ENCODE peak calls at places on chromosomes 11 and 22, in four cellular contexts. One of them, this sample, is unnamed.

GRCh38 chr22:46731246-46732040 is 6.6 kb downstream of the CERK start:
- DNase-seq in ovary: no peak
- DNase-seq in Peyer's patch: no peak
- DNase-seq in gastrocnemius medialis: peak; percentile 68
- DNase-seq in this sample: no peak

GRCh38 chr22:37198290-37199102 is 10.4 kb upstream of the C1QTNF6 start:
- DNase-seq in ovary: peak; percentile 81
- DNase-seq in Peyer's patch: peak; percentile 92
- DNase-seq in gastrocnemius medialis: peak; percentile 86
- DNase-seq in this sample: peak; percentile 71

GRCh38 chr22:44689173-44689572 is 12.8 kb upstream of the PRR5 start:
- DNase-seq in ovary: no peak
- DNase-seq in Peyer's patch: no peak
- DNase-seq in gastrocnemius medialis: no peak
- DNase-seq in this sample: no peak

GRCh38 chr11:3666023-3666530 is 5.1 kb downstream of the CHRNA10 start:
- DNase-seq in ovary: no peak
- DNase-seq in Peyer's patch: no peak
- DNase-seq in gastrocnemius medialis: no peak
- DNase-seq in this sample: no peak

GRCh38 chr11:34439521-34440258 is 956 bp downstream of the CAT start:
- DNase-seq in ovary: no peak
- DNase-seq in Peyer's patch: no peak
- DNase-seq in gastrocnemius medialis: no peak
- DNase-seq in this sample: no peak

GRCh38 chr11:62024975-62025374 is 57.5 kb upstream of the FTH1 start:
- DNase-seq in ovary: no peak
- DNase-seq in Peyer's patch: no peak
- DNase-seq in gastrocnemius medialis: no peak
- DNase-seq in this sample: no peak

GRCh38 chr11:61119571-61119970 is 17.3 kb downstream of the CD5 start:
- DNase-seq in ovary: no peak
- DNase-seq in Peyer's patch: no peak
- DNase-seq in gastrocnemius medialis: no peak
- DNase-seq in this sample: no peak

GRCh38 chr22:38490915-38491314 is 15.2 kb downstream of the DDX17 start:
- DNase-seq in ovary: peak; percentile 63
- DNase-seq in Peyer's patch: no peak
- DNase-seq in gastrocnemius medialis: no peak
- DNase-seq in this sample: no peak

GRCh38 chr11:122344281-122344680 is 228.3 kb upstream of the BLID start:
- DNase-seq in ovary: no peak
- DNase-seq in Peyer's patch: no peak
- DNase-seq in gastrocnemius medialis: no peak
- DNase-seq in this sample: no peak

GRCh38 chr11:130124096-130124495 is 35.5 kb upstream of the ST14 start:
- DNase-seq in ovary: no peak
- DNase-seq in Peyer's patch: no peak
- DNase-seq in gastrocnemius medialis: peak; percentile 88
- DNase-seq in this sample: no peak

GRCh38 chr22:27473533-27473932 is 328.0 kb downstream of the MN1 start:
- DNase-seq in ovary: no peak
- DNase-seq in Peyer's patch: no peak
- DNase-seq in gastrocnemius medialis: no peak
- DNase-seq in this sample: no peak

GRCh38 chr22:23837911-23838685 is 708 bp downstream of the DERL3 start:
- DNase-seq in ovary: no peak
- DNase-seq in Peyer's patch: no peak
- DNase-seq in gastrocnemius medialis: no peak
- DNase-seq in this sample: no peak

GRCh38 chr11:82826526-82826925 is 73.7 kb downstream of the PRCP start:
- DNase-seq in ovary: no peak
- DNase-seq in Peyer's patch: no peak
- DNase-seq in gastrocnemius medialis: no peak
- DNase-seq in this sample: no peak

GRCh38 chr11:95577716-95578460 is 211.7 kb downstream of the FAM76B start:
- DNase-seq in ovary: no peak
- DNase-seq in Peyer's patch: no peak
- DNase-seq in gastrocnemius medialis: no peak
- DNase-seq in this sample: no peak

GRCh38 chr11:34593085-34593484 is 27.8 kb upstream of the EHF start:
- DNase-seq in ovary: no peak
- DNase-seq in Peyer's patch: no peak
- DNase-seq in gastrocnemius medialis: no peak
- DNase-seq in this sample: no peak

GRCh38 chr11:288328-289144 is at the start of gene PGGHG:
- DNase-seq in ovary: peak; percentile 44
- DNase-seq in Peyer's patch: peak; percentile 76
- DNase-seq in gastrocnemius medialis: peak; percentile 43
- DNase-seq in this sample: no peak

GRCh38 chr22:27534720-27535125 is 266.8 kb downstream of the MN1 start:
- DNase-seq in ovary: no peak
- DNase-seq in Peyer's patch: no peak
- DNase-seq in gastrocnemius medialis: no peak
- DNase-seq in this sample: no peak

GRCh38 chr11:120108154-120108784 is 29.6 kb downstream of the TRIM29 start:
- DNase-seq in ovary: peak; percentile 34
- DNase-seq in Peyer's patch: peak; percentile 47
- DNase-seq in gastrocnemius medialis: peak; percentile 31
- DNase-seq in this sample: peak; percentile 58

GRCh38 chr11:121544956-121545355 is 92.2 kb upstream of the SORL1-AS1 start:
- DNase-seq in ovary: no peak
- DNase-seq in Peyer's patch: no peak
- DNase-seq in gastrocnemius medialis: no peak
- DNase-seq in this sample: no peak

GRCh38 chr22:44440224-44441160 is 57.5 kb downstream of the RTL6 start:
- DNase-seq in ovary: no peak
- DNase-seq in Peyer's patch: no peak
- DNase-seq in gastrocnemius medialis: no peak
- DNase-seq in this sample: no peak

GRCh38 chr11:6991227-6991626 is 28.9 kb downstream of the ZNF214 start:
- DNase-seq in ovary: no peak
- DNase-seq in Peyer's patch: no peak
- DNase-seq in gastrocnemius medialis: no peak
- DNase-seq in this sample: no peak

GRCh38 chr22:25405854-25406509 is 158.5 kb upstream of the GRK3 start:
- DNase-seq in ovary: no peak
- DNase-seq in Peyer's patch: no peak
- DNase-seq in gastrocnemius medialis: no peak
- DNase-seq in this sample: no peak

GRCh38 chr11:2813141-2813908 is 72.2 kb downstream of the CDKN1C start:
- DNase-seq in ovary: no peak
- DNase-seq in Peyer's patch: no peak
- DNase-seq in gastrocnemius medialis: no peak
- DNase-seq in this sample: no peak

GRCh38 chr11:27242591-27242990 is 120.4 kb downstream of the CCDC34 start:
- DNase-seq in ovary: no peak
- DNase-seq in Peyer's patch: no peak
- DNase-seq in gastrocnemius medialis: no peak
- DNase-seq in this sample: no peak

GRCh38 chr11:119797736-119798135 is 68.7 kb upstream of the NECTIN1 start:
- DNase-seq in ovary: no peak
- DNase-seq in Peyer's patch: no peak
- DNase-seq in gastrocnemius medialis: no peak
- DNase-seq in this sample: no peak

GRCh38 chr11:96342131-96342970 is 644 bp downstream of the MAML2 start:
- DNase-seq in ovary: no peak
- DNase-seq in Peyer's patch: no peak
- DNase-seq in gastrocnemius medialis: no peak
- DNase-seq in this sample: no peak

GRCh38 chr11:3964935-3965511 is 109.6 kb downstream of the STIM1 start:
- DNase-seq in ovary: no peak
- DNase-seq in Peyer's patch: no peak
- DNase-seq in gastrocnemius medialis: no peak
- DNase-seq in this sample: no peak

GRCh38 chr22:20741634-20742581 is 32.0 kb upstream of the SERPIND1 start:
- DNase-seq in ovary: no peak
- DNase-seq in Peyer's patch: peak; percentile 51
- DNase-seq in gastrocnemius medialis: no peak
- DNase-seq in this sample: no peak

GRCh38 chr22:23557467-23557866 is 22.6 kb downstream of the IGLL1 start:
- DNase-seq in ovary: no peak
- DNase-seq in Peyer's patch: no peak
- DNase-seq in gastrocnemius medialis: no peak
- DNase-seq in this sample: no peak

GRCh38 chr11:111378773-111379499 is at the start of gene POU2AF1:
- DNase-seq in ovary: no peak
- DNase-seq in Peyer's patch: peak; percentile 92
- DNase-seq in gastrocnemius medialis: no peak
- DNase-seq in this sample: no peak

GRCh38 chr11:77047007-77047927 is 13.1 kb downstream of the B3GNT6 start:
- DNase-seq in ovary: peak; percentile 76
- DNase-seq in Peyer's patch: peak; percentile 77
- DNase-seq in gastrocnemius medialis: peak; percentile 74
- DNase-seq in this sample: peak; percentile 44

GRCh38 chr11:20087118-20087521 is 73.2 kb downstream of the DBX1 start:
- DNase-seq in ovary: no peak
- DNase-seq in Peyer's patch: no peak
- DNase-seq in gastrocnemius medialis: no peak
- DNase-seq in this sample: no peak

GRCh38 chr22:39351689-39352214 is 2.0 kb downstream of the SYNGR1 start:
- DNase-seq in ovary: no peak
- DNase-seq in Peyer's patch: peak; percentile 79
- DNase-seq in gastrocnemius medialis: no peak
- DNase-seq in this sample: no peak

GRCh38 chr11:15038963-15039362 is 34.4 kb upstream of the CALCB start:
- DNase-seq in ovary: no peak
- DNase-seq in Peyer's patch: no peak
- DNase-seq in gastrocnemius medialis: no peak
- DNase-seq in this sample: no peak

GRCh38 chr11:5596611-5597201 is at the start of gene TRIM6:
- DNase-seq in ovary: peak; percentile 76
- DNase-seq in Peyer's patch: no peak
- DNase-seq in gastrocnemius medialis: peak; percentile 19
- DNase-seq in this sample: no peak

GRCh38 chr11:70158201-70158600 is 44.9 kb upstream of the FADD start:
- DNase-seq in ovary: no peak
- DNase-seq in Peyer's patch: no peak
- DNase-seq in gastrocnemius medialis: no peak
- DNase-seq in this sample: no peak

GRCh38 chr11:118912742-118913410 is 12.8 kb downstream of the BCL9L start:
- DNase-seq in ovary: peak; percentile 38
- DNase-seq in Peyer's patch: peak; percentile 50
- DNase-seq in gastrocnemius medialis: no peak
- DNase-seq in this sample: no peak

GRCh38 chr11:134413334-134414035 is 1.4 kb upstream of the B3GAT1 start:
- DNase-seq in ovary: no peak
- DNase-seq in Peyer's patch: no peak
- DNase-seq in gastrocnemius medialis: no peak
- DNase-seq in this sample: no peak

GRCh38 chr22:22099194-22099486 is 116.6 kb upstream of the TOP3B start:
- DNase-seq in ovary: no peak
- DNase-seq in Peyer's patch: peak; percentile 31
- DNase-seq in gastrocnemius medialis: no peak
- DNase-seq in this sample: no peak

GRCh38 chr11:72683782-72684200 is 9.6 kb upstream of the PDE2A start:
- DNase-seq in ovary: peak; percentile 49
- DNase-seq in Peyer's patch: peak; percentile 67
- DNase-seq in gastrocnemius medialis: peak; percentile 41
- DNase-seq in this sample: peak; percentile 53
- H3K27ac ChIP-seq in ovary: no peak overlapping the region
- H3K27ac ChIP-seq in Peyer's patch: no peak overlapping the region
- H3K27ac ChIP-seq in gastrocnemius medialis: no peak overlapping the region
- H3K27ac ChIP-seq in this sample: no peak overlapping the region

DNA sequence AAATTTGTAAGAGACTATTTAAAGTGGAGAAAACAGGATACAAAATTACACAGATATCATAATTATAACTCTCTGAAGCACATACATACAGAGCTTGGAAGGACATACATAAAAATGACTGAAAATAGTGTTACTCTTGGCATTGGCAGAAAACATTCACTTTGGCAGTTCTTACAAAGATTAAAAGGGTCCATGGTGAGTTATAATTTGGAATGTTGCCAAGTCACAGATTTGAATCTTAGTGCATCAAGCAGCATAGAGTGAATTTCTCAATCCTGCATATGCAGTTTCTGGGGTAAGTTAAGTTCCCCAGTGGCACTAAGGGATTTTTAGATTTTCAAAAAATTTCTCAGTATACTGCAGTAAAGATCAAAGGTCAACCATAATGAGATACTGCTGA is 115.9 kb downstream of the CCDC81 start:
- DNase-seq in ovary: no peak
- DNase-seq in Peyer's patch: no peak
- DNase-seq in gastrocnemius medialis: no peak
- DNase-seq in this sample: no peak
- H3K27ac ChIP-seq in ovary: no peak overlapping the region
- H3K27ac ChIP-seq in Peyer's patch: no peak overlapping the region
- H3K27ac ChIP-seq in gastrocnemius medialis: no peak overlapping the region
- H3K27ac ChIP-seq in this sample: no peak overlapping the region

DNA sequence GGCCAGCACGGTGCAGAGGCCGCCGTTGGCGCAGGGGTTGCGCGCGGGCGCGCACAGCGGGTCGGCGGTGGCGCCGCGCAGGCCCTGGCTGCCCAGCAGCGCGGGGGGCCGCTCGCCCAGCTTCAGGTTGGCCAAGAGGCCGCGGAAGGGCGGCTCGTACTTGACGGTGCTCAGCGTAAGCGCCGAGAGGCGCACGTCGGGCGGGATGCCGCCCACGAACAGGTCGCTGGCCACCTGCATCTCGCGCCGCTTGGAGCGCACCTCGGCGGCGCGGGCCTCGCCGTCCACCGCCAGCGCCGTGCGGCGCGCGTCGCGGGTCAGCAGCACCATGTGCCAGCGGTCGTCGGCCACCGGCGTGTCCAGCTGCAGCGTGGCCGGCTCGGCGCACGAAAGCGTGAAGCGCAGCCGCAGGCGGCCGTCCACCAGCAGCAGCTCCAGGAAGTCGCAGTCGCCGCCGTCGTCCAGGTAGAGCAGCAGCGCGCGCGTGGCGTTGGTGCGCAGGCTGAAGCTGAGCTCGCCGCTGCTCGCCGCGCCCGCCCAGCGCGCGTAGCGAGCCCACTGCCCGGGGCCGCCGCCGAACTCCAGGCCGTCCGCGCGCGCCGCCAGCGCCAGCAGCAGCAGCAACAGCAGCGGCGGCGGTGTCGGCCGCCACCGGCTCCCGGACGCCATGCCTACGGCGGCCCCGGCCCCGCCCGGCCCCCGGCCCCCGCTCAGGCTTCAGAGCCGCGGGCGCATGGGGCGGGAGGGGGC is 9.8 kb downstream of the NRXN2 start:
- DNase-seq in ovary: no peak
- DNase-seq in Peyer's patch: no peak
- DNase-seq in gastrocnemius medialis: no peak
- DNase-seq in this sample: no peak
- H3K27ac ChIP-seq in ovary: no peak overlapping the region
- H3K27ac ChIP-seq in Peyer's patch: no peak overlapping the region
- H3K27ac ChIP-seq in gastrocnemius medialis: no peak overlapping the region
- H3K27ac ChIP-seq in this sample: no peak overlapping the region

GRCh38 chr11:43712676-43713075 is 32.1 kb downstream of the HSD17B12 start:
- DNase-seq in ovary: no peak
- DNase-seq in Peyer's patch: no peak
- DNase-seq in gastrocnemius medialis: no peak
- DNase-seq in this sample: no peak
- H3K27ac ChIP-seq in ovary: no peak overlapping the region
- H3K27ac ChIP-seq in Peyer's patch: no peak overlapping the region
- H3K27ac ChIP-seq in gastrocnemius medialis: no peak overlapping the region
- H3K27ac ChIP-seq in this sample: no peak overlapping the region